ENCODE peak calls at places on chromosomes 1 and 21, in four cellular contexts. One of them, this sample, is unnamed.

GRCh38 chr21:27802816-27803475 is 836.1 kb upstream of the ADAMTS5 start:
- DNase-seq in T-helper 22 cell: no peak
- DNase-seq in activated CD4-positive, alpha-beta T cell treated with anti-CD3 and anti-CD28 coated beads for 24 hours: peak
- DNase-seq in stromal cell of bone marrow: no peak
- DNase-seq in this sample: no peak

GRCh38 chr1:224700915-224701531 is 84.9 kb downstream of the CNIH3 start:
- DNase-seq in T-helper 22 cell: no peak
- DNase-seq in activated CD4-positive, alpha-beta T cell treated with anti-CD3 and anti-CD28 coated beads for 24 hours: no peak
- DNase-seq in stromal cell of bone marrow: no peak
- DNase-seq in this sample: no peak

GRCh38 chr1:216044538-216044937 is 378.7 kb downstream of the USH2A start:
- DNase-seq in T-helper 22 cell: no peak
- DNase-seq in activated CD4-positive, alpha-beta T cell treated with anti-CD3 and anti-CD28 coated beads for 24 hours: no peak
- DNase-seq in stromal cell of bone marrow: no peak
- DNase-seq in this sample: no peak

GRCh38 chr1:60848583-60849188 is 233.7 kb upstream of the NFIA start:
- DNase-seq in T-helper 22 cell: no peak
- DNase-seq in activated CD4-positive, alpha-beta T cell treated with anti-CD3 and anti-CD28 coated beads for 24 hours: no peak
- DNase-seq in stromal cell of bone marrow: peak
- DNase-seq in this sample: no peak

GRCh38 chr1:232586679-232587078 is 43.3 kb downstream of the SIPA1L2 start:
- DNase-seq in T-helper 22 cell: no peak
- DNase-seq in activated CD4-positive, alpha-beta T cell treated with anti-CD3 and anti-CD28 coated beads for 24 hours: no peak
- DNase-seq in stromal cell of bone marrow: no peak
- DNase-seq in this sample: no peak

GRCh38 chr1:9705337-9706098 is 54.0 kb downstream of the PIK3CD start:
- DNase-seq in T-helper 22 cell: no peak
- DNase-seq in activated CD4-positive, alpha-beta T cell treated with anti-CD3 and anti-CD28 coated beads for 24 hours: no peak
- DNase-seq in stromal cell of bone marrow: no peak
- DNase-seq in this sample: no peak

GRCh38 chr1:198156111-198156744 is 570 bp upstream of the NEK7 start:
- DNase-seq in T-helper 22 cell: peak
- DNase-seq in activated CD4-positive, alpha-beta T cell treated with anti-CD3 and anti-CD28 coated beads for 24 hours: peak
- DNase-seq in stromal cell of bone marrow: peak
- DNase-seq in this sample: peak

GRCh38 chr1:17892225-17892624 is 137.1 kb downstream of the ACTL8 start:
- DNase-seq in T-helper 22 cell: no peak
- DNase-seq in activated CD4-positive, alpha-beta T cell treated with anti-CD3 and anti-CD28 coated beads for 24 hours: no peak
- DNase-seq in stromal cell of bone marrow: no peak
- DNase-seq in this sample: no peak

GRCh38 chr1:44251989-44252625 is 38.8 kb downstream of the DMAP1 start:
- DNase-seq in T-helper 22 cell: no peak
- DNase-seq in activated CD4-positive, alpha-beta T cell treated with anti-CD3 and anti-CD28 coated beads for 24 hours: no peak
- DNase-seq in stromal cell of bone marrow: no peak
- DNase-seq in this sample: no peak

GRCh38 chr1:183002267-183002666 is 21.0 kb upstream of the LAMC1 start:
- DNase-seq in T-helper 22 cell: no peak
- DNase-seq in activated CD4-positive, alpha-beta T cell treated with anti-CD3 and anti-CD28 coated beads for 24 hours: no peak
- DNase-seq in stromal cell of bone marrow: no peak
- DNase-seq in this sample: no peak

GRCh38 chr1:167533851-167534300 is 15.5 kb upstream of the CD247 start:
- DNase-seq in T-helper 22 cell: no peak
- DNase-seq in activated CD4-positive, alpha-beta T cell treated with anti-CD3 and anti-CD28 coated beads for 24 hours: no peak
- DNase-seq in stromal cell of bone marrow: no peak
- DNase-seq in this sample: peak

GRCh38 chr1:203037509-203038190 is 11.4 kb downstream of the PPFIA4 start:
- DNase-seq in T-helper 22 cell: no peak
- DNase-seq in activated CD4-positive, alpha-beta T cell treated with anti-CD3 and anti-CD28 coated beads for 24 hours: no peak
- DNase-seq in stromal cell of bone marrow: no peak
- DNase-seq in this sample: no peak

GRCh38 chr1:96557336-96557735 is 164.2 kb upstream of the PTBP2 start:
- DNase-seq in T-helper 22 cell: no peak
- DNase-seq in activated CD4-positive, alpha-beta T cell treated with anti-CD3 and anti-CD28 coated beads for 24 hours: no peak
- DNase-seq in stromal cell of bone marrow: no peak
- DNase-seq in this sample: no peak

GRCh38 chr1:63143482-63143881 is 178.9 kb upstream of the FOXD3 start:
- DNase-seq in T-helper 22 cell: no peak
- DNase-seq in activated CD4-positive, alpha-beta T cell treated with anti-CD3 and anti-CD28 coated beads for 24 hours: no peak
- DNase-seq in stromal cell of bone marrow: no peak
- DNase-seq in this sample: no peak

GRCh38 chr1:205981257-205981656 is 21.9 kb downstream of the RAB7B start:
- DNase-seq in T-helper 22 cell: no peak
- DNase-seq in activated CD4-positive, alpha-beta T cell treated with anti-CD3 and anti-CD28 coated beads for 24 hours: no peak
- DNase-seq in stromal cell of bone marrow: no peak
- DNase-seq in this sample: no peak

GRCh38 chr1:164768045-164768402 is 209.0 kb downstream of the PBX1 start:
- DNase-seq in T-helper 22 cell: no peak
- DNase-seq in activated CD4-positive, alpha-beta T cell treated with anti-CD3 and anti-CD28 coated beads for 24 hours: no peak
- DNase-seq in stromal cell of bone marrow: no peak
- DNase-seq in this sample: no peak

GRCh38 chr1:56291374-56291841 is 288.0 kb downstream of the PLPP3 start:
- DNase-seq in T-helper 22 cell: no peak
- DNase-seq in activated CD4-positive, alpha-beta T cell treated with anti-CD3 and anti-CD28 coated beads for 24 hours: no peak
- DNase-seq in stromal cell of bone marrow: no peak
- DNase-seq in this sample: no peak

GRCh38 chr1:224427346-224427745 is 7.3 kb downstream of the WDR26 start:
- DNase-seq in T-helper 22 cell: no peak
- DNase-seq in activated CD4-positive, alpha-beta T cell treated with anti-CD3 and anti-CD28 coated beads for 24 hours: no peak
- DNase-seq in stromal cell of bone marrow: peak
- DNase-seq in this sample: no peak

GRCh38 chr1:21628798-21629393 is 40.3 kb downstream of the RAP1GAP start:
- DNase-seq in T-helper 22 cell: no peak
- DNase-seq in activated CD4-positive, alpha-beta T cell treated with anti-CD3 and anti-CD28 coated beads for 24 hours: no peak
- DNase-seq in stromal cell of bone marrow: no peak
- DNase-seq in this sample: no peak

GRCh38 chr1:58862728-58863385 is 79.0 kb upstream of the JUN start:
- DNase-seq in T-helper 22 cell: no peak
- DNase-seq in activated CD4-positive, alpha-beta T cell treated with anti-CD3 and anti-CD28 coated beads for 24 hours: no peak
- DNase-seq in stromal cell of bone marrow: no peak
- DNase-seq in this sample: no peak

GRCh38 chr1:209809601-209810000 is 3.7 kb upstream of the IRF6 start:
- DNase-seq in T-helper 22 cell: no peak
- DNase-seq in activated CD4-positive, alpha-beta T cell treated with anti-CD3 and anti-CD28 coated beads for 24 hours: no peak
- DNase-seq in stromal cell of bone marrow: no peak
- DNase-seq in this sample: no peak

GRCh38 chr1:239169276-239169675 is 217.1 kb upstream of the CHRM3 start:
- DNase-seq in T-helper 22 cell: no peak
- DNase-seq in activated CD4-positive, alpha-beta T cell treated with anti-CD3 and anti-CD28 coated beads for 24 hours: no peak
- DNase-seq in stromal cell of bone marrow: no peak
- DNase-seq in this sample: no peak

This sample was measured in T-helper 17 cell.